ENCODE peak calls at places on chromosome 1, in seven cellular contexts. One of them, this sample, is unnamed.

GRCh38 chr1:206672011-206672688 is 12.6 kb upstream of the MAPKAPK2 start:
- DNase-seq in caudate nucleus: no peak
- DNase-seq in nephron progenitor cell: no peak
- DNase-seq in heart left ventricle: no peak
- DNase-seq in AG09309: no peak
- DNase-seq in stimulated activated CD4-positive, alpha-beta T cell treated with anti-CD3 and anti-CD28 coated beads, Interleukin-15, amount 100 ng/mL, for 1 hour: no peak
- DNase-seq in activated T-helper 1 cell treated with anti-CD3 and anti-CD28 coated beads, Interleukin-2, amount 50 U/mL, for 16 hours: no peak
- DNase-seq in this sample: no peak

GRCh38 chr1:39129514-39129913 is 75.0 kb upstream of the MACF1 start:
- DNase-seq in stimulated activated CD4-positive, alpha-beta T cell treated with anti-CD3 and anti-CD28 coated beads, Interleukin-15, amount 100 ng/mL, for 1 hour: no peak
- DNase-seq in activated T-helper 1 cell treated with anti-CD3 and anti-CD28 coated beads, Interleukin-2, amount 50 U/mL, for 16 hours: no peak
- DNase-seq in caudate nucleus: no peak
- DNase-seq in nephron progenitor cell: no peak
- DNase-seq in AG09309: no peak
- DNase-seq in heart left ventricle: no peak
- DNase-seq in this sample: peak; percentile 29

GRCh38 chr1:109307363-109308021 is 681 bp upstream of the MYBPHL start:
- DNase-seq in stimulated activated CD4-positive, alpha-beta T cell treated with anti-CD3 and anti-CD28 coated beads, Interleukin-15, amount 100 ng/mL, for 1 hour: no peak
- DNase-seq in caudate nucleus: peak; percentile 22
- DNase-seq in nephron progenitor cell: no peak
- DNase-seq in AG09309: no peak
- DNase-seq in activated T-helper 1 cell treated with anti-CD3 and anti-CD28 coated beads, Interleukin-2, amount 50 U/mL, for 16 hours: no peak
- DNase-seq in heart left ventricle: peak; percentile 39
- DNase-seq in this sample: peak; percentile 85

GRCh38 chr1:113904292-113904673 is 316 bp downstream of the AP4B1 start:
- DNase-seq in AG09309: no peak
- DNase-seq in stimulated activated CD4-positive, alpha-beta T cell treated with anti-CD3 and anti-CD28 coated beads, Interleukin-15, amount 100 ng/mL, for 1 hour: no peak
- DNase-seq in nephron progenitor cell: no peak
- DNase-seq in heart left ventricle: no peak
- DNase-seq in activated T-helper 1 cell treated with anti-CD3 and anti-CD28 coated beads, Interleukin-2, amount 50 U/mL, for 16 hours: no peak
- DNase-seq in caudate nucleus: no peak
- DNase-seq in this sample: no peak

GRCh38 chr1:52365746-52366516 is at the start of gene CC2D1B:
- DNase-seq in activated T-helper 1 cell treated with anti-CD3 and anti-CD28 coated beads, Interleukin-2, amount 50 U/mL, for 16 hours: peak; percentile 100
- DNase-seq in stimulated activated CD4-positive, alpha-beta T cell treated with anti-CD3 and anti-CD28 coated beads, Interleukin-15, amount 100 ng/mL, for 1 hour: peak; percentile 99
- DNase-seq in nephron progenitor cell: peak; percentile 100
- DNase-seq in caudate nucleus: peak; percentile 80
- DNase-seq in heart left ventricle: peak; percentile 98
- DNase-seq in AG09309: peak; percentile 71
- DNase-seq in this sample: peak; percentile 93

GRCh38 chr1:174791863-174792262 is 207.9 kb upstream of the CACYBP start:
- DNase-seq in activated T-helper 1 cell treated with anti-CD3 and anti-CD28 coated beads, Interleukin-2, amount 50 U/mL, for 16 hours: no peak
- DNase-seq in caudate nucleus: no peak
- DNase-seq in nephron progenitor cell: no peak
- DNase-seq in heart left ventricle: no peak
- DNase-seq in stimulated activated CD4-positive, alpha-beta T cell treated with anti-CD3 and anti-CD28 coated beads, Interleukin-15, amount 100 ng/mL, for 1 hour: no peak
- DNase-seq in AG09309: no peak
- DNase-seq in this sample: no peak

GRCh38 chr1:236394905-236395779 is 1.1 kb downstream of the EDARADD start:
- DNase-seq in AG09309: no peak
- DNase-seq in nephron progenitor cell: peak; percentile 67
- DNase-seq in heart left ventricle: peak; percentile 28
- DNase-seq in activated T-helper 1 cell treated with anti-CD3 and anti-CD28 coated beads, Interleukin-2, amount 50 U/mL, for 16 hours: peak; percentile 24
- DNase-seq in stimulated activated CD4-positive, alpha-beta T cell treated with anti-CD3 and anti-CD28 coated beads, Interleukin-15, amount 100 ng/mL, for 1 hour: peak; percentile 7
- DNase-seq in caudate nucleus: no peak
- DNase-seq in this sample: no peak

GRCh38 chr1:13801711-13802486 is 101.9 kb downstream of the PRDM2 start:
- DNase-seq in activated T-helper 1 cell treated with anti-CD3 and anti-CD28 coated beads, Interleukin-2, amount 50 U/mL, for 16 hours: no peak
- DNase-seq in stimulated activated CD4-positive, alpha-beta T cell treated with anti-CD3 and anti-CD28 coated beads, Interleukin-15, amount 100 ng/mL, for 1 hour: no peak
- DNase-seq in heart left ventricle: no peak
- DNase-seq in nephron progenitor cell: no peak
- DNase-seq in AG09309: no peak
- DNase-seq in caudate nucleus: no peak
- DNase-seq in this sample: no peak

GRCh38 chr1:2396059-2396458 is 4.4 kb downstream of the RER1 start:
- DNase-seq in AG09309: no peak
- DNase-seq in caudate nucleus: no peak
- DNase-seq in activated T-helper 1 cell treated with anti-CD3 and anti-CD28 coated beads, Interleukin-2, amount 50 U/mL, for 16 hours: no peak
- DNase-seq in stimulated activated CD4-positive, alpha-beta T cell treated with anti-CD3 and anti-CD28 coated beads, Interleukin-15, amount 100 ng/mL, for 1 hour: no peak
- DNase-seq in nephron progenitor cell: no peak
- DNase-seq in heart left ventricle: no peak
- DNase-seq in this sample: no peak

GRCh38 chr1:162740755-162741154 is 49.7 kb upstream of the HSD17B7 start:
- DNase-seq in nephron progenitor cell: no peak
- DNase-seq in caudate nucleus: no peak
- DNase-seq in activated T-helper 1 cell treated with anti-CD3 and anti-CD28 coated beads, Interleukin-2, amount 50 U/mL, for 16 hours: no peak
- DNase-seq in heart left ventricle: no peak
- DNase-seq in AG09309: no peak
- DNase-seq in stimulated activated CD4-positive, alpha-beta T cell treated with anti-CD3 and anti-CD28 coated beads, Interleukin-15, amount 100 ng/mL, for 1 hour: no peak
- DNase-seq in this sample: no peak

GRCh38 chr1:55481634-55482033 is 266.5 kb upstream of the USP24 start:
- DNase-seq in activated T-helper 1 cell treated with anti-CD3 and anti-CD28 coated beads, Interleukin-2, amount 50 U/mL, for 16 hours: no peak
- DNase-seq in nephron progenitor cell: no peak
- DNase-seq in AG09309: no peak
- DNase-seq in heart left ventricle: no peak
- DNase-seq in caudate nucleus: no peak
- DNase-seq in stimulated activated CD4-positive, alpha-beta T cell treated with anti-CD3 and anti-CD28 coated beads, Interleukin-15, amount 100 ng/mL, for 1 hour: no peak
- DNase-seq in this sample: no peak

This sample was measured in Ammon's horn.